ENCODE peak calls at places on chromosomes 6 and 20, in five cellular contexts. B is SK-N-SH, F is fibroblast of lung, J is spleen, N is uterus. Z is an unnamed sample.

GRCh38 chr6:15073344-15073789 is 172.5 kb upstream of the JARID2 start:
- DNase-seq in B (no peak), F (no peak), J (no peak), N (no peak), Z (peak; percentile 98)

GRCh38 chr20:3239026-3239866 is at the start of gene SLC4A11:
- DNase-seq in B (peak; percentile 90), F (peak; percentile 66), J (peak; percentile 82), N (no peak), Z (peak; percentile 87)

GRCh38 chr6:81995548-81996289 is 243.2 kb upstream of the TENT5A start:
- DNase-seq in B (no peak), F (peak; percentile 31), J (no peak), N (no peak), Z (peak; percentile 79)

GRCh38 chr20:46568570-46569129 is 18.2 kb upstream of the OCSTAMP start:
- DNase-seq in B (peak; percentile 83), F (peak; percentile 88), J (peak; percentile 80), N (peak; percentile 65), Z (peak; percentile 19)

GRCh38 chr6:112180095-112180820 is 74.1 kb downstream of the LAMA4 start:
- DNase-seq in B (peak; percentile 56), F (peak; percentile 93), J (no peak), N (peak; percentile 72), Z (peak; percentile 57)

GRCh38 chr6:71197267-71197666 is 91.3 kb upstream of the OGFRL1 start:
- DNase-seq in B (no peak), F (peak; percentile 9), J (no peak), N (no peak), Z (peak; percentile 21)

GRCh38 chr6:147508073-147508870 is at the start of gene SAMD5:
- DNase-seq in B (peak; percentile 53), F (peak; percentile 72), J (peak; percentile 81), N (peak; percentile 31), Z (peak; percentile 75)

GRCh38 chr20:50508171-50508761 is 1.9 kb upstream of the PTPN1 start:
- DNase-seq in B (no peak), F (no peak), J (no peak), N (no peak), Z (no peak)

GRCh38 chr6:39215640-39216158 is 13.6 kb downstream of the KCNK5 start:
- DNase-seq in B (no peak), F (no peak), J (no peak), N (no peak), Z (no peak)

GRCh38 chr6:111759836-111760785 is 113.1 kb downstream of the FYN start:
- DNase-seq in B (peak; percentile 65), F (peak; percentile 98), J (no peak), N (peak; percentile 57), Z (no peak)

GRCh38 chr20:59443558-59443957 is 143.1 kb downstream of the EDN3 start:
- DNase-seq in B (no peak), F (no peak), J (no peak), N (no peak), Z (no peak)

GRCh38 chr6:35318200-35318844 is 20.7 kb downstream of the DEF6 start:
- DNase-seq in B (peak; percentile 99), F (peak; percentile 71), J (no peak), N (peak; percentile 82), Z (no peak)

GRCh38 chr6:69631552-69632346 is 165.1 kb downstream of the LMBRD1 start:
- DNase-seq in B (no peak), F (no peak), J (no peak), N (no peak), Z (no peak)

GRCh38 chr6:89221971-89222887 is 5.1 kb upstream of the GABRR1 start:
- DNase-seq in B (peak; percentile 20), F (no peak), J (no peak), N (no peak), Z (no peak)

GRCh38 chr6:5457036-5457435 is 195.7 kb downstream of the FARS2 start:
- DNase-seq in B (no peak), F (peak; percentile 71), J (no peak), N (no peak), Z (peak; percentile 66)

GRCh38 chr6:168206681-168207274 is 112.8 kb downstream of the DACT2 start:
- DNase-seq in B (no peak), F (no peak), J (no peak), N (no peak), Z (no peak)

GRCh38 chr6:101296184-101296583 is 97.3 kb upstream of the GRIK2 start:
- DNase-seq in B (peak; percentile 41), F (peak; percentile 15), J (no peak), N (no peak), Z (peak; percentile 28)

GRCh38 chr6:12051861-12052368 is 39.8 kb downstream of the HIVEP1 start:
- DNase-seq in B (no peak), F (peak; percentile 47), J (no peak), N (no peak), Z (no peak)

GRCh38 chr20:34514897-34515483 is 1.2 kb upstream of the DYNLRB1 start:
- DNase-seq in B (no peak), F (peak; percentile 44), J (no peak), N (no peak), Z (no peak)

GRCh38 chr6:4872841-4873240 is 96.6 kb downstream of the CDYL start:
- DNase-seq in B (no peak), F (peak; percentile 44), J (no peak), N (no peak), Z (peak; percentile 43)

GRCh38 chr6:41836022-41836659 is 48.6 kb downstream of the TOMM6 start:
- DNase-seq in B (no peak), F (peak; percentile 23), J (no peak), N (no peak), Z (peak; percentile 31)

GRCh38 chr6:74066168-74066871 is 370.3 kb downstream of the CD109 start:
- DNase-seq in B (no peak), F (peak; percentile 66), J (no peak), N (no peak), Z (peak; percentile 80)

GRCh38 chr6:125953502-125953875 is 3.1 kb upstream of the HINT3 start:
- DNase-seq in B (no peak), F (no peak), J (peak; percentile 72), N (no peak), Z (peak; percentile 48)

GRCh38 chr6:24855389-24856245 is 56.9 kb upstream of the ARMH2 start:
- DNase-seq in B (peak; percentile 73), F (peak; percentile 81), J (peak; percentile 85), N (peak; percentile 72), Z (peak; percentile 54)

GRCh38 chr6:24856246-24856599 is 57.5 kb upstream of the ARMH2 start:
- DNase-seq in B (no peak), F (no peak), J (no peak), N (no peak), Z (no peak)

GRCh38 chr6:24859132-24859531 is 60.4 kb upstream of the ARMH2 start:
- DNase-seq in B (no peak), F (no peak), J (no peak), N (no peak), Z (no peak)

GRCh38 chr6:24858154-24858801 is 59.6 kb upstream of the ARMH2 start:
- DNase-seq in B (no peak), F (peak; percentile 21), J (no peak), N (no peak), Z (peak; percentile 64)

DNA sequence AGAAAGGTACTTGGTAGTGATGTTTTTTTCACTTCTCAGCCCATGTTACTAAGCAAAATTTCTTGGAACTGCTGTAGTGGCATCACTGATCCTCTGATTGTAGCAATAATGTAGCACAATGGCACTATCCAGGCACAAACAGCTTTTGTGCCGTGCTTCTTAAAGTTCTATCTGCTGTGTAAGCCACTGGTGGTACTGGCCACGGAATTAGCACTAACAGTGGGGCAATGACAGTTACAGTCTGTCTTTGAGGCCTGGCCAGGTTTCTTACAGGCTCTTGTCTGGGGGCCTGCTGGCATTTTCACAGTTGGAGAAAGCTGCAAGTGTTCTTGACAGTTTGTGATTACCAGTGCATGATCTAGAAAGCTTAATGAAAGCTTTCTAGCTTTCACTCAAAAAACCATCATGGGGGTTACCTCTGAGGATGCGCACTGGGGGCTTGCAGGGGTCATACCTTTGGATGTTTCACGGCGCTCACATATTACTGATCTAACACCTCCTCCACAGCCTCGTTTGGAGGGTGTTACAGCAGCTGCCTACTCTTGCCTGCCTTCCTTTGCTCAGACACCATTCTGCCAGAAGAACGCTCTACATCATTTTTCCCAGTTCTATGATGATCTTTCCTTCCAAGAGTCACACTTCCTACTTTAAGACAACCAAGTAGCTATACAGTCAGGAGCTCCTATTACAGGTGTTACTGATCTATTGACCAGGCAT is 58.4 kb upstream of the ARMH2 start:
- DNase-seq in B (no peak), F (no peak), J (no peak), N (no peak), Z (no peak)
- H3K4me1 ChIP-seq in B (no peaks in the 10 kb centered on the region), F (peaks cover 5% of the 10 kb centered on the region), J (peaks cover 60% of the 10 kb centered on the region), N (no peaks in the 10 kb centered on the region), Z (peaks cover 25% of the 10 kb centered on the region)

GRCh38 chr6:32950449-32950848 is 2.4 kb downstream of the HLA-DMA start:
- DNase-seq in B (no peak), F (no peak), J (no peak), N (no peak), Z (no peak)
- H3K4me1 ChIP-seq in B (no peaks in the 10 kb centered on the region), F (no peaks in the 10 kb centered on the region), J (peaks cover 100% of the 10 kb centered on the region), N (peaks cover 6% of the 10 kb centered on the region), Z (peaks cover 8% of the 10 kb centered on the region)

GRCh38 chr6:7773914-7774313 is 48.0 kb downstream of the BMP6 start:
- DNase-seq in B (no peak), F (no peak), J (no peak), N (no peak), Z (no peak)

GRCh38 chr6:7776509-7776908 is 50.6 kb downstream of the BMP6 start:
- DNase-seq in B (no peak), F (no peak), J (no peak), N (no peak), Z (no peak)

GRCh38 chr6:7770111-7770510 is 44.2 kb downstream of the BMP6 start:
- DNase-seq in B (no peak), F (no peak), J (no peak), N (no peak), Z (no peak)

GRCh38 chr6:7770601-7771000 is 44.7 kb downstream of the BMP6 start:
- DNase-seq in B (no peak), F (no peak), J (no peak), N (no peak), Z (no peak)

DNA sequence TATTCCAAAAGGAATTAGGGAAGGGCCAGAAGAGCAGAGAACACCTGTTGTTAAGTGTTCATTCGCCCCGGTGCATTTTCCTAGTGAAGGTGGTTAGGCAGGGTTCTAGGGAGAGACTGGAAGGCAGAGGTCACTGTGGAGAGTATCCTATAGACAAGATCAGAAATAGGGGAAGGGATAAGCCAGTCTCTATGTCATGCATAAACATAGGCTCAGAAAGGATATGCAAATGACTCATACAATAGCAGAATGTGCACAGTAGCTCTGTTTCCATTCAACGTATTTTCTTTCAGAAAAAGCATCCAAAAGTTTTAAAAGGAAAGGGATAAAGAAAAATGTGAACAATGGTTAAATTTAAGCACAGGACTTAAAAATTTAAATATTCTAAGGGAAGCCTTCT is 47.4 kb downstream of the BMP6 start:
- DNase-seq in B (no peak), F (no peak), J (no peak), N (no peak), Z (no peak)
- H3K4me1 ChIP-seq in B (no peaks in the 10 kb centered on the region), F (no peaks in the 10 kb centered on the region), J (no peaks in the 10 kb centered on the region), N (no peaks in the 10 kb centered on the region), Z (no peaks in the 10 kb centered on the region)

GRCh38 chr6:139370707-139371345 is 3.6 kb downstream of the CITED2 start:
- DNase-seq in B (no peak), F (no peak), J (no peak), N (no peak), Z (no peak)

GRCh38 chr6:139373154-139373927 is 1.1 kb downstream of the CITED2 start:
- DNase-seq in B (peak; percentile 61), F (peak; percentile 57), J (peak; percentile 97), N (peak; percentile 45), Z (peak; percentile 63)

GRCh38 chr6:139370047-139370706 is 4.3 kb downstream of the CITED2 start:
- DNase-seq in B (no peak), F (peak; percentile 93), J (no peak), N (no peak), Z (peak; percentile 25)

GRCh38 chr6:139372326-139373153 is 1.9 kb downstream of the CITED2 start:
- DNase-seq in B (no peak), F (peak; percentile 29), J (no peak), N (no peak), Z (no peak)

GRCh38 chr6:139371421-139372253 is 2.8 kb downstream of the CITED2 start:
- DNase-seq in B (no peak), F (peak; percentile 22), J (no peak), N (no peak), Z (no peak)
- H3K4me1 ChIP-seq in B (peaks cover 37% of the 10 kb centered on the region), F (no peaks in the 10 kb centered on the region), J (peaks cover 47% of the 10 kb centered on the region), N (no peaks in the 10 kb centered on the region), Z (peaks cover 25% of the 10 kb centered on the region)